ENCODE peak calls at places on chromosomes 7 and 10, in ten cellular contexts. One of them, this sample, is unnamed.

GRCh38 chr10:19294233-19294632 is 245.6 kb downstream of the MALRD1 start:
- DNase-seq in astrocyte of the spinal cord: no peak
- DNase-seq in OCI-M1: no peak
- DNase-seq in heart left ventricle: no peak
- DNase-seq in amniotic epithelial cell: no peak
- DNase-seq in occipital lobe: no peak
- DNase-seq in iris pigment epithelial cell: no peak
- DNase-seq in SK-N-MC: no peak
- DNase-seq in Ammon's horn: no peak
- DNase-seq in fibroblast of villous mesenchyme: no peak
- DNase-seq in this sample: no peak

GRCh38 chr7:25858562-25859411 is 293.2 kb upstream of the NFE2L3 start:
- DNase-seq in astrocyte of the spinal cord: no peak
- DNase-seq in OCI-M1: no peak
- DNase-seq in heart left ventricle: no peak
- DNase-seq in amniotic epithelial cell: peak
- DNase-seq in occipital lobe: no peak
- DNase-seq in iris pigment epithelial cell: no peak
- DNase-seq in SK-N-MC: no peak
- DNase-seq in Ammon's horn: no peak
- DNase-seq in fibroblast of villous mesenchyme: no peak
- DNase-seq in this sample: no peak

GRCh38 chr7:20223356-20223755 is 6.2 kb upstream of the MACC1 start:
- DNase-seq in astrocyte of the spinal cord: peak
- DNase-seq in OCI-M1: no peak
- DNase-seq in heart left ventricle: no peak
- DNase-seq in amniotic epithelial cell: peak
- DNase-seq in occipital lobe: no peak
- DNase-seq in iris pigment epithelial cell: no peak
- DNase-seq in SK-N-MC: no peak
- DNase-seq in Ammon's horn: no peak
- DNase-seq in fibroblast of villous mesenchyme: no peak
- DNase-seq in this sample: no peak

GRCh38 chr10:70960316-70960715 is 72.0 kb upstream of the PCBD1 start:
- DNase-seq in astrocyte of the spinal cord: no peak
- DNase-seq in OCI-M1: no peak
- DNase-seq in heart left ventricle: no peak
- DNase-seq in amniotic epithelial cell: no peak
- DNase-seq in occipital lobe: no peak
- DNase-seq in iris pigment epithelial cell: no peak
- DNase-seq in SK-N-MC: no peak
- DNase-seq in Ammon's horn: no peak
- DNase-seq in fibroblast of villous mesenchyme: no peak
- DNase-seq in this sample: no peak

GRCh38 chr10:5840314-5841307 is 27.4 kb upstream of the GDI2 start:
- DNase-seq in astrocyte of the spinal cord: peak
- DNase-seq in OCI-M1: no peak
- DNase-seq in heart left ventricle: peak
- DNase-seq in amniotic epithelial cell: no peak
- DNase-seq in occipital lobe: peak
- DNase-seq in iris pigment epithelial cell: peak
- DNase-seq in SK-N-MC: no peak
- DNase-seq in Ammon's horn: peak
- DNase-seq in fibroblast of villous mesenchyme: peak
- DNase-seq in this sample: no peak

GRCh38 chr10:43137971-43138756 is at the start of gene CSGALNACT2:
- DNase-seq in astrocyte of the spinal cord: peak
- DNase-seq in OCI-M1: peak
- DNase-seq in heart left ventricle: peak
- DNase-seq in amniotic epithelial cell: peak
- DNase-seq in occipital lobe: peak
- DNase-seq in iris pigment epithelial cell: peak
- DNase-seq in SK-N-MC: no peak
- DNase-seq in Ammon's horn: peak
- DNase-seq in fibroblast of villous mesenchyme: peak
- DNase-seq in this sample: peak

GRCh38 chr7:104386943-104387342 is 58.5 kb downstream of the LHFPL3 start:
- DNase-seq in astrocyte of the spinal cord: no peak
- DNase-seq in OCI-M1: no peak
- DNase-seq in heart left ventricle: no peak
- DNase-seq in amniotic epithelial cell: no peak
- DNase-seq in occipital lobe: no peak
- DNase-seq in iris pigment epithelial cell: no peak
- DNase-seq in SK-N-MC: no peak
- DNase-seq in Ammon's horn: no peak
- DNase-seq in fibroblast of villous mesenchyme: no peak
- DNase-seq in this sample: no peak

GRCh38 chr10:86899670-86900276 is 57.6 kb downstream of the MMRN2 start:
- DNase-seq in astrocyte of the spinal cord: peak
- DNase-seq in OCI-M1: peak
- DNase-seq in heart left ventricle: peak
- DNase-seq in amniotic epithelial cell: peak
- DNase-seq in occipital lobe: peak
- DNase-seq in iris pigment epithelial cell: peak
- DNase-seq in SK-N-MC: no peak
- DNase-seq in Ammon's horn: peak
- DNase-seq in fibroblast of villous mesenchyme: peak
- DNase-seq in this sample: no peak

GRCh38 chr10:27911645-27912044 is 87.2 kb downstream of the ODAD2 start:
- DNase-seq in astrocyte of the spinal cord: peak
- DNase-seq in OCI-M1: no peak
- DNase-seq in heart left ventricle: no peak
- DNase-seq in amniotic epithelial cell: peak
- DNase-seq in occipital lobe: no peak
- DNase-seq in iris pigment epithelial cell: no peak
- DNase-seq in SK-N-MC: peak
- DNase-seq in Ammon's horn: no peak
- DNase-seq in fibroblast of villous mesenchyme: no peak
- DNase-seq in this sample: no peak

GRCh38 chr10:42836771-42837468 is 54.3 kb downstream of the BMS1 start:
- DNase-seq in astrocyte of the spinal cord: peak
- DNase-seq in OCI-M1: no peak
- DNase-seq in heart left ventricle: no peak
- DNase-seq in amniotic epithelial cell: peak
- DNase-seq in occipital lobe: no peak
- DNase-seq in iris pigment epithelial cell: peak
- DNase-seq in SK-N-MC: no peak
- DNase-seq in Ammon's horn: peak
- DNase-seq in fibroblast of villous mesenchyme: peak
- DNase-seq in this sample: no peak

GRCh38 chr10:22308390-22308789 is 7.8 kb upstream of the COMMD3 start:
- DNase-seq in astrocyte of the spinal cord: no peak
- DNase-seq in OCI-M1: peak
- DNase-seq in heart left ventricle: no peak
- DNase-seq in amniotic epithelial cell: no peak
- DNase-seq in occipital lobe: no peak
- DNase-seq in iris pigment epithelial cell: peak
- DNase-seq in SK-N-MC: no peak
- DNase-seq in Ammon's horn: no peak
- DNase-seq in fibroblast of villous mesenchyme: no peak
- DNase-seq in this sample: no peak

GRCh38 chr10:77844177-77844576 is 82.4 kb downstream of the DLG5 start:
- DNase-seq in astrocyte of the spinal cord: no peak
- DNase-seq in OCI-M1: no peak
- DNase-seq in heart left ventricle: no peak
- DNase-seq in amniotic epithelial cell: no peak
- DNase-seq in occipital lobe: no peak
- DNase-seq in iris pigment epithelial cell: no peak
- DNase-seq in SK-N-MC: no peak
- DNase-seq in Ammon's horn: no peak
- DNase-seq in fibroblast of villous mesenchyme: no peak
- DNase-seq in this sample: no peak

GRCh38 chr10:68470300-68470699 is 1.5 kb downstream of the DNA2 start:
- DNase-seq in astrocyte of the spinal cord: no peak
- DNase-seq in OCI-M1: no peak
- DNase-seq in heart left ventricle: no peak
- DNase-seq in amniotic epithelial cell: no peak
- DNase-seq in occipital lobe: no peak
- DNase-seq in iris pigment epithelial cell: no peak
- DNase-seq in SK-N-MC: no peak
- DNase-seq in Ammon's horn: no peak
- DNase-seq in fibroblast of villous mesenchyme: no peak
- DNase-seq in this sample: no peak

GRCh38 chr7:82410461-82410860 is 33.1 kb downstream of the CACNA2D1 start:
- DNase-seq in astrocyte of the spinal cord: no peak
- DNase-seq in OCI-M1: no peak
- DNase-seq in heart left ventricle: peak
- DNase-seq in amniotic epithelial cell: no peak
- DNase-seq in occipital lobe: peak
- DNase-seq in iris pigment epithelial cell: no peak
- DNase-seq in SK-N-MC: no peak
- DNase-seq in Ammon's horn: peak
- DNase-seq in fibroblast of villous mesenchyme: no peak
- DNase-seq in this sample: no peak

GRCh38 chr7:282621-283020 is 7.3 kb upstream of the FOXL3 start:
- DNase-seq in astrocyte of the spinal cord: no peak
- DNase-seq in OCI-M1: no peak
- DNase-seq in heart left ventricle: peak
- DNase-seq in amniotic epithelial cell: no peak
- DNase-seq in occipital lobe: no peak
- DNase-seq in iris pigment epithelial cell: no peak
- DNase-seq in SK-N-MC: no peak
- DNase-seq in Ammon's horn: no peak
- DNase-seq in fibroblast of villous mesenchyme: no peak
- DNase-seq in this sample: no peak

This sample was measured in NCI-H446 treated with DMSO at 0.1 percent for 48 hours.